ENCODE peak calls at places on chromosomes 7 and 10, in nine cellular contexts. One of them, this sample, is unnamed.

GRCh38 chr7:132782777-132783633 is 206.7 kb upstream of the PLXNA4 start:
- DNase-seq in stimulated activated CD4-positive, alpha-beta T cell treated with anti-CD3 and anti-CD28 coated beads, Interleukin-2, amount 100 ng/mL, for 24 hours: no peak
- DNase-seq in activated gamma-delta T cell treated with Interleukin-2 at 50 U/mL for 16 hours: no peak
- DNase-seq in GM12892: no peak
- DNase-seq in activated CD8-positive, alpha-beta memory T cell treated with anti-CD3 and anti-CD28 coated beads for 24 hours: no peak
- DNase-seq in GM19239: no peak
- DNase-seq in mucosa of gallbladder: no peak
- DNase-seq in EL: peak
- DNase-seq in OCI-M1: no peak
- DNase-seq in this sample: no peak

GRCh38 chr7:54390565-54390964 is 151.6 kb upstream of the VSTM2A start:
- DNase-seq in stimulated activated CD4-positive, alpha-beta T cell treated with anti-CD3 and anti-CD28 coated beads, Interleukin-2, amount 100 ng/mL, for 24 hours: no peak
- DNase-seq in activated gamma-delta T cell treated with Interleukin-2 at 50 U/mL for 16 hours: no peak
- DNase-seq in GM12892: no peak
- DNase-seq in activated CD8-positive, alpha-beta memory T cell treated with anti-CD3 and anti-CD28 coated beads for 24 hours: no peak
- DNase-seq in GM19239: no peak
- DNase-seq in mucosa of gallbladder: no peak
- DNase-seq in EL: no peak
- DNase-seq in OCI-M1: no peak
- DNase-seq in this sample: no peak

GRCh38 chr7:41237956-41238355 is 464.9 kb downstream of the INHBA start:
- DNase-seq in stimulated activated CD4-positive, alpha-beta T cell treated with anti-CD3 and anti-CD28 coated beads, Interleukin-2, amount 100 ng/mL, for 24 hours: no peak
- DNase-seq in activated gamma-delta T cell treated with Interleukin-2 at 50 U/mL for 16 hours: no peak
- DNase-seq in GM12892: no peak
- DNase-seq in activated CD8-positive, alpha-beta memory T cell treated with anti-CD3 and anti-CD28 coated beads for 24 hours: no peak
- DNase-seq in GM19239: no peak
- DNase-seq in mucosa of gallbladder: no peak
- DNase-seq in EL: no peak
- DNase-seq in OCI-M1: no peak
- DNase-seq in this sample: no peak

GRCh38 chr7:343227-343822 is 53.4 kb downstream of the FOXL3 start:
- DNase-seq in stimulated activated CD4-positive, alpha-beta T cell treated with anti-CD3 and anti-CD28 coated beads, Interleukin-2, amount 100 ng/mL, for 24 hours: no peak
- DNase-seq in activated gamma-delta T cell treated with Interleukin-2 at 50 U/mL for 16 hours: no peak
- DNase-seq in GM12892: no peak
- DNase-seq in activated CD8-positive, alpha-beta memory T cell treated with anti-CD3 and anti-CD28 coated beads for 24 hours: no peak
- DNase-seq in GM19239: no peak
- DNase-seq in mucosa of gallbladder: no peak
- DNase-seq in EL: no peak
- DNase-seq in OCI-M1: peak
- DNase-seq in this sample: no peak

GRCh38 chr7:111164442-111164841 is 73.5 kb downstream of the LRRN3 start:
- DNase-seq in stimulated activated CD4-positive, alpha-beta T cell treated with anti-CD3 and anti-CD28 coated beads, Interleukin-2, amount 100 ng/mL, for 24 hours: no peak
- DNase-seq in activated gamma-delta T cell treated with Interleukin-2 at 50 U/mL for 16 hours: no peak
- DNase-seq in GM12892: no peak
- DNase-seq in activated CD8-positive, alpha-beta memory T cell treated with anti-CD3 and anti-CD28 coated beads for 24 hours: no peak
- DNase-seq in GM19239: no peak
- DNase-seq in mucosa of gallbladder: no peak
- DNase-seq in EL: no peak
- DNase-seq in OCI-M1: no peak
- DNase-seq in this sample: no peak

GRCh38 chr10:59108886-59109288 is 67.6 kb upstream of the PHYHIPL start:
- DNase-seq in stimulated activated CD4-positive, alpha-beta T cell treated with anti-CD3 and anti-CD28 coated beads, Interleukin-2, amount 100 ng/mL, for 24 hours: no peak
- DNase-seq in activated gamma-delta T cell treated with Interleukin-2 at 50 U/mL for 16 hours: no peak
- DNase-seq in GM12892: no peak
- DNase-seq in activated CD8-positive, alpha-beta memory T cell treated with anti-CD3 and anti-CD28 coated beads for 24 hours: no peak
- DNase-seq in GM19239: no peak
- DNase-seq in mucosa of gallbladder: no peak
- DNase-seq in EL: no peak
- DNase-seq in OCI-M1: no peak
- DNase-seq in this sample: no peak

GRCh38 chr10:60943372-60944158 is 420 bp downstream of the RHOBTB1 start:
- DNase-seq in stimulated activated CD4-positive, alpha-beta T cell treated with anti-CD3 and anti-CD28 coated beads, Interleukin-2, amount 100 ng/mL, for 24 hours: peak
- DNase-seq in activated gamma-delta T cell treated with Interleukin-2 at 50 U/mL for 16 hours: peak
- DNase-seq in GM12892: no peak
- DNase-seq in activated CD8-positive, alpha-beta memory T cell treated with anti-CD3 and anti-CD28 coated beads for 24 hours: peak
- DNase-seq in GM19239: no peak
- DNase-seq in mucosa of gallbladder: peak
- DNase-seq in EL: peak
- DNase-seq in OCI-M1: peak
- DNase-seq in this sample: no peak

GRCh38 chr7:84674236-84674913 is 479.8 kb upstream of the SEMA3A start:
- DNase-seq in stimulated activated CD4-positive, alpha-beta T cell treated with anti-CD3 and anti-CD28 coated beads, Interleukin-2, amount 100 ng/mL, for 24 hours: no peak
- DNase-seq in activated gamma-delta T cell treated with Interleukin-2 at 50 U/mL for 16 hours: no peak
- DNase-seq in GM12892: no peak
- DNase-seq in activated CD8-positive, alpha-beta memory T cell treated with anti-CD3 and anti-CD28 coated beads for 24 hours: no peak
- DNase-seq in GM19239: no peak
- DNase-seq in mucosa of gallbladder: no peak
- DNase-seq in EL: peak
- DNase-seq in OCI-M1: peak
- DNase-seq in this sample: no peak

GRCh38 chr10:93701903-93702277 is 502 bp downstream of the FRA10AC1 start:
- DNase-seq in stimulated activated CD4-positive, alpha-beta T cell treated with anti-CD3 and anti-CD28 coated beads, Interleukin-2, amount 100 ng/mL, for 24 hours: no peak
- DNase-seq in activated gamma-delta T cell treated with Interleukin-2 at 50 U/mL for 16 hours: no peak
- DNase-seq in GM12892: no peak
- DNase-seq in activated CD8-positive, alpha-beta memory T cell treated with anti-CD3 and anti-CD28 coated beads for 24 hours: no peak
- DNase-seq in GM19239: no peak
- DNase-seq in mucosa of gallbladder: no peak
- DNase-seq in EL: peak
- DNase-seq in OCI-M1: peak
- DNase-seq in this sample: no peak

GRCh38 chr7:111931016-111931517 is 275.1 kb downstream of the DOCK4 start:
- DNase-seq in stimulated activated CD4-positive, alpha-beta T cell treated with anti-CD3 and anti-CD28 coated beads, Interleukin-2, amount 100 ng/mL, for 24 hours: no peak
- DNase-seq in activated gamma-delta T cell treated with Interleukin-2 at 50 U/mL for 16 hours: no peak
- DNase-seq in GM12892: no peak
- DNase-seq in activated CD8-positive, alpha-beta memory T cell treated with anti-CD3 and anti-CD28 coated beads for 24 hours: no peak
- DNase-seq in GM19239: no peak
- DNase-seq in mucosa of gallbladder: no peak
- DNase-seq in EL: peak
- DNase-seq in OCI-M1: no peak
- DNase-seq in this sample: no peak

GRCh38 chr10:77898323-77899079 is 28.1 kb downstream of the DLG5 start:
- DNase-seq in stimulated activated CD4-positive, alpha-beta T cell treated with anti-CD3 and anti-CD28 coated beads, Interleukin-2, amount 100 ng/mL, for 24 hours: no peak
- DNase-seq in activated gamma-delta T cell treated with Interleukin-2 at 50 U/mL for 16 hours: no peak
- DNase-seq in GM12892: no peak
- DNase-seq in activated CD8-positive, alpha-beta memory T cell treated with anti-CD3 and anti-CD28 coated beads for 24 hours: no peak
- DNase-seq in GM19239: no peak
- DNase-seq in mucosa of gallbladder: peak
- DNase-seq in EL: no peak
- DNase-seq in OCI-M1: no peak
- DNase-seq in this sample: no peak

GRCh38 chr10:125911990-125912389 is 15.6 kb downstream of the FANK1 start:
- DNase-seq in stimulated activated CD4-positive, alpha-beta T cell treated with anti-CD3 and anti-CD28 coated beads, Interleukin-2, amount 100 ng/mL, for 24 hours: no peak
- DNase-seq in activated gamma-delta T cell treated with Interleukin-2 at 50 U/mL for 16 hours: no peak
- DNase-seq in GM12892: no peak
- DNase-seq in activated CD8-positive, alpha-beta memory T cell treated with anti-CD3 and anti-CD28 coated beads for 24 hours: no peak
- DNase-seq in GM19239: no peak
- DNase-seq in mucosa of gallbladder: peak
- DNase-seq in EL: no peak
- DNase-seq in OCI-M1: no peak
- DNase-seq in this sample: no peak

GRCh38 chr7:40822861-40823260 is 688.1 kb downstream of the SUGCT start:
- DNase-seq in stimulated activated CD4-positive, alpha-beta T cell treated with anti-CD3 and anti-CD28 coated beads, Interleukin-2, amount 100 ng/mL, for 24 hours: no peak
- DNase-seq in activated gamma-delta T cell treated with Interleukin-2 at 50 U/mL for 16 hours: no peak
- DNase-seq in GM12892: no peak
- DNase-seq in activated CD8-positive, alpha-beta memory T cell treated with anti-CD3 and anti-CD28 coated beads for 24 hours: no peak
- DNase-seq in GM19239: no peak
- DNase-seq in mucosa of gallbladder: no peak
- DNase-seq in EL: no peak
- DNase-seq in OCI-M1: no peak
- DNase-seq in this sample: no peak

GRCh38 chr10:133457100-133457841 is 3.5 kb downstream of the SCART1 start:
- DNase-seq in stimulated activated CD4-positive, alpha-beta T cell treated with anti-CD3 and anti-CD28 coated beads, Interleukin-2, amount 100 ng/mL, for 24 hours: no peak
- DNase-seq in activated gamma-delta T cell treated with Interleukin-2 at 50 U/mL for 16 hours: no peak
- DNase-seq in GM12892: no peak
- DNase-seq in activated CD8-positive, alpha-beta memory T cell treated with anti-CD3 and anti-CD28 coated beads for 24 hours: no peak
- DNase-seq in GM19239: no peak
- DNase-seq in mucosa of gallbladder: peak
- DNase-seq in EL: no peak
- DNase-seq in OCI-M1: no peak
- DNase-seq in this sample: no peak

GRCh38 chr7:17402628-17403278 is 104.3 kb downstream of the AHR start:
- DNase-seq in stimulated activated CD4-positive, alpha-beta T cell treated with anti-CD3 and anti-CD28 coated beads, Interleukin-2, amount 100 ng/mL, for 24 hours: no peak
- DNase-seq in activated gamma-delta T cell treated with Interleukin-2 at 50 U/mL for 16 hours: no peak
- DNase-seq in GM12892: no peak
- DNase-seq in activated CD8-positive, alpha-beta memory T cell treated with anti-CD3 and anti-CD28 coated beads for 24 hours: no peak
- DNase-seq in GM19239: no peak
- DNase-seq in mucosa of gallbladder: no peak
- DNase-seq in EL: no peak
- DNase-seq in OCI-M1: no peak
- DNase-seq in this sample: no peak

GRCh38 chr10:1180836-1181235 is 124.7 kb downstream of the WDR37 start:
- DNase-seq in stimulated activated CD4-positive, alpha-beta T cell treated with anti-CD3 and anti-CD28 coated beads, Interleukin-2, amount 100 ng/mL, for 24 hours: no peak
- DNase-seq in activated gamma-delta T cell treated with Interleukin-2 at 50 U/mL for 16 hours: no peak
- DNase-seq in GM12892: no peak
- DNase-seq in activated CD8-positive, alpha-beta memory T cell treated with anti-CD3 and anti-CD28 coated beads for 24 hours: no peak
- DNase-seq in GM19239: no peak
- DNase-seq in mucosa of gallbladder: no peak
- DNase-seq in EL: no peak
- DNase-seq in OCI-M1: no peak
- DNase-seq in this sample: no peak

GRCh38 chr7:151371266-151371665 is 29.7 kb downstream of the NUB1 start:
- DNase-seq in stimulated activated CD4-positive, alpha-beta T cell treated with anti-CD3 and anti-CD28 coated beads, Interleukin-2, amount 100 ng/mL, for 24 hours: no peak
- DNase-seq in activated gamma-delta T cell treated with Interleukin-2 at 50 U/mL for 16 hours: no peak
- DNase-seq in GM12892: no peak
- DNase-seq in activated CD8-positive, alpha-beta memory T cell treated with anti-CD3 and anti-CD28 coated beads for 24 hours: no peak
- DNase-seq in GM19239: no peak
- DNase-seq in mucosa of gallbladder: no peak
- DNase-seq in EL: no peak
- DNase-seq in OCI-M1: no peak
- DNase-seq in this sample: no peak

GRCh38 chr10:91210435-91210834 is 10.0 kb upstream of the PCGF5 start:
- DNase-seq in stimulated activated CD4-positive, alpha-beta T cell treated with anti-CD3 and anti-CD28 coated beads, Interleukin-2, amount 100 ng/mL, for 24 hours: no peak
- DNase-seq in activated gamma-delta T cell treated with Interleukin-2 at 50 U/mL for 16 hours: peak
- DNase-seq in GM12892: no peak
- DNase-seq in activated CD8-positive, alpha-beta memory T cell treated with anti-CD3 and anti-CD28 coated beads for 24 hours: no peak
- DNase-seq in GM19239: no peak
- DNase-seq in mucosa of gallbladder: no peak
- DNase-seq in EL: no peak
- DNase-seq in OCI-M1: no peak
- DNase-seq in this sample: no peak

GRCh38 chr10:2619472-2619871 is 447.9 kb upstream of the PFKP start:
- DNase-seq in stimulated activated CD4-positive, alpha-beta T cell treated with anti-CD3 and anti-CD28 coated beads, Interleukin-2, amount 100 ng/mL, for 24 hours: no peak
- DNase-seq in activated gamma-delta T cell treated with Interleukin-2 at 50 U/mL for 16 hours: no peak
- DNase-seq in GM12892: no peak
- DNase-seq in activated CD8-positive, alpha-beta memory T cell treated with anti-CD3 and anti-CD28 coated beads for 24 hours: no peak
- DNase-seq in GM19239: no peak
- DNase-seq in mucosa of gallbladder: no peak
- DNase-seq in EL: no peak
- DNase-seq in OCI-M1: peak
- DNase-seq in this sample: no peak

GRCh38 chr7:147775564-147775963 is 815.0 kb upstream of the C7orf33 start:
- DNase-seq in stimulated activated CD4-positive, alpha-beta T cell treated with anti-CD3 and anti-CD28 coated beads, Interleukin-2, amount 100 ng/mL, for 24 hours: no peak
- DNase-seq in activated gamma-delta T cell treated with Interleukin-2 at 50 U/mL for 16 hours: no peak
- DNase-seq in GM12892: no peak
- DNase-seq in activated CD8-positive, alpha-beta memory T cell treated with anti-CD3 and anti-CD28 coated beads for 24 hours: no peak
- DNase-seq in GM19239: no peak
- DNase-seq in mucosa of gallbladder: no peak
- DNase-seq in EL: no peak
- DNase-seq in OCI-M1: peak
- DNase-seq in this sample: no peak

GRCh38 chr7:6248581-6248980 is 23.8 kb downstream of the CYTH3 start:
- DNase-seq in stimulated activated CD4-positive, alpha-beta T cell treated with anti-CD3 and anti-CD28 coated beads, Interleukin-2, amount 100 ng/mL, for 24 hours: no peak
- DNase-seq in activated gamma-delta T cell treated with Interleukin-2 at 50 U/mL for 16 hours: no peak
- DNase-seq in GM12892: no peak
- DNase-seq in activated CD8-positive, alpha-beta memory T cell treated with anti-CD3 and anti-CD28 coated beads for 24 hours: no peak
- DNase-seq in GM19239: no peak
- DNase-seq in mucosa of gallbladder: no peak
- DNase-seq in EL: peak
- DNase-seq in OCI-M1: no peak
- DNase-seq in this sample: no peak

GRCh38 chr7:70785427-70785826 is 346.5 kb upstream of the GALNT17 start:
- DNase-seq in stimulated activated CD4-positive, alpha-beta T cell treated with anti-CD3 and anti-CD28 coated beads, Interleukin-2, amount 100 ng/mL, for 24 hours: no peak
- DNase-seq in activated gamma-delta T cell treated with Interleukin-2 at 50 U/mL for 16 hours: no peak
- DNase-seq in GM12892: no peak
- DNase-seq in activated CD8-positive, alpha-beta memory T cell treated with anti-CD3 and anti-CD28 coated beads for 24 hours: no peak
- DNase-seq in GM19239: no peak
- DNase-seq in mucosa of gallbladder: no peak
- DNase-seq in EL: no peak
- DNase-seq in OCI-M1: no peak
- DNase-seq in this sample: no peak

GRCh38 chr7:8823486-8823885 is 390.1 kb downstream of the NXPH1 start:
- DNase-seq in stimulated activated CD4-positive, alpha-beta T cell treated with anti-CD3 and anti-CD28 coated beads, Interleukin-2, amount 100 ng/mL, for 24 hours: no peak
- DNase-seq in activated gamma-delta T cell treated with Interleukin-2 at 50 U/mL for 16 hours: no peak
- DNase-seq in GM12892: no peak
- DNase-seq in activated CD8-positive, alpha-beta memory T cell treated with anti-CD3 and anti-CD28 coated beads for 24 hours: no peak
- DNase-seq in GM19239: no peak
- DNase-seq in mucosa of gallbladder: no peak
- DNase-seq in EL: no peak
- DNase-seq in OCI-M1: peak
- DNase-seq in this sample: no peak

GRCh38 chr7:124171068-124171467 is 138.2 kb upstream of the TMEM229A start:
- DNase-seq in stimulated activated CD4-positive, alpha-beta T cell treated with anti-CD3 and anti-CD28 coated beads, Interleukin-2, amount 100 ng/mL, for 24 hours: no peak
- DNase-seq in activated gamma-delta T cell treated with Interleukin-2 at 50 U/mL for 16 hours: no peak
- DNase-seq in GM12892: no peak
- DNase-seq in activated CD8-positive, alpha-beta memory T cell treated with anti-CD3 and anti-CD28 coated beads for 24 hours: no peak
- DNase-seq in GM19239: no peak
- DNase-seq in mucosa of gallbladder: no peak
- DNase-seq in EL: peak
- DNase-seq in OCI-M1: peak
- DNase-seq in this sample: no peak

GRCh38 chr7:39650676-39651075 is 27.3 kb downstream of the RALA start:
- DNase-seq in stimulated activated CD4-positive, alpha-beta T cell treated with anti-CD3 and anti-CD28 coated beads, Interleukin-2, amount 100 ng/mL, for 24 hours: no peak
- DNase-seq in activated gamma-delta T cell treated with Interleukin-2 at 50 U/mL for 16 hours: no peak
- DNase-seq in GM12892: no peak
- DNase-seq in activated CD8-positive, alpha-beta memory T cell treated with anti-CD3 and anti-CD28 coated beads for 24 hours: no peak
- DNase-seq in GM19239: no peak
- DNase-seq in mucosa of gallbladder: no peak
- DNase-seq in EL: peak
- DNase-seq in OCI-M1: no peak
- DNase-seq in this sample: no peak

This sample was measured in GM18507.